ENCODE peak calls at places on chromosomes 16 and 17, in eight cellular contexts. K is RCC 7860, B is HFFc6, F is Kasumi-1, L is ELF-1, A is heart right ventricle, U is nucleus accumbens, I is caudate nucleus. V is an unnamed sample.

GRCh38 chr16:56984639-56985038 is 4.7 kb upstream of the NLRC5 start:
- DNase-seq in U (no peak), L (no peak), B (no peak), I (no peak), K (no peak), A (no peak), F (no peak), V (no peak)

GRCh38 chr17:41060052-41060604 is at the start of gene KRTAP2-3:
- DNase-seq in B (peak; percentile 89), L (no peak), F (no peak), I (no peak), K (peak; percentile 97), A (no peak), U (no peak), V (no peak)

GRCh38 chr17:48603959-48604769 is 622 bp downstream of the HOXB6 start:
- DNase-seq in U (no peak), B (no peak), A (no peak), K (peak; percentile 74), F (no peak), L (peak; percentile 72), I (no peak), V (no peak)

GRCh38 chr17:82242698-82242976 is 13.8 kb downstream of the SLC16A3 start:
- DNase-seq in F (no peak), I (no peak), A (no peak), B (no peak), U (no peak), K (no peak), L (no peak), V (no peak)

GRCh38 chr17:67574658-67575293 is 143.0 kb upstream of the NOL11 start:
- DNase-seq in A (no peak), U (no peak), I (no peak), F (no peak), L (no peak), K (no peak), B (no peak), V (no peak)

GRCh38 chr16:75062135-75062943 is 54.2 kb downstream of the LDHD start:
- DNase-seq in A (peak; percentile 80), B (no peak), K (no peak), I (no peak), U (no peak), F (no peak), L (peak; percentile 67), V (no peak)

GRCh38 chr16:68499011-68499410 is 40.1 kb upstream of the ZFP90 start:
- DNase-seq in A (no peak), U (no peak), K (no peak), F (peak; percentile 31), B (no peak), L (no peak), I (no peak), V (no peak)

GRCh38 chr16:4660454-4661007 is 32.8 kb upstream of the NUDT16L1 start:
- DNase-seq in A (peak; percentile 55), F (no peak), U (peak; percentile 65), K (peak; percentile 70), I (peak; percentile 71), B (no peak), L (no peak), V (no peak)

GRCh38 chr17:6676802-6677157 is 25.2 kb downstream of the C17orf100 start:
- DNase-seq in F (no peak), K (no peak), L (no peak), I (no peak), B (no peak), U (no peak), A (no peak), V (no peak)

GRCh38 chr17:49180998-49181635 is 29.3 kb downstream of the GNGT2 start:
- DNase-seq in F (no peak), L (no peak), I (no peak), U (no peak), K (no peak), B (no peak), A (no peak), V (no peak)

GRCh38 chr16:83015871-83016270 is 389.1 kb downstream of the CDH13 start:
- DNase-seq in B (no peak), F (no peak), I (no peak), L (no peak), U (no peak), K (no peak), A (no peak), V (no peak)

GRCh38 chr16:62700456-62701280 is 664.4 kb upstream of the CDH8 start:
- DNase-seq in U (no peak), A (no peak), F (no peak), I (no peak), B (no peak), K (no peak), L (no peak), V (no peak)

GRCh38 chr16:85045641-85046471 is 18.3 kb downstream of the KIAA0513 start:
- DNase-seq in A (no peak), F (no peak), K (no peak), L (no peak), U (no peak), B (no peak), I (no peak), V (no peak)

GRCh38 chr17:29138184-29138955 is 41.8 kb downstream of the MYO18A start:
- DNase-seq in F (peak; percentile 80), I (no peak), K (peak; percentile 72), L (no peak), B (peak; percentile 46), A (no peak), U (no peak), V (no peak)

GRCh38 chr17:14144513-14144912 is 75.2 kb downstream of the COX10 start:
- DNase-seq in I (no peak), A (no peak), U (no peak), L (no peak), B (no peak), F (no peak), K (no peak), V (no peak)

GRCh38 chr17:19719365-19720209 is 3.2 kb upstream of the SLC47A2 start:
- DNase-seq in B (no peak), I (no peak), K (peak; percentile 32), F (no peak), A (no peak), L (peak; percentile 26), U (no peak), V (no peak)

GRCh38 chr17:44940321-44940720 is 7.3 kb downstream of the KIF18B start:
- DNase-seq in U (no peak), F (no peak), B (no peak), K (no peak), I (no peak), A (no peak), L (no peak), V (no peak)

V was measured in frontal cortex.